ENCODE peak calls at places on chromosomes 2 and 18, in four cellular contexts. V is mucosa of descending colon, A is fibroblast of lung, I is GM23248. O is an unnamed sample.
A peak's percentile ranks its signal among the peaks of the same experiment; 100 is the strongest.

GRCh38 chr2:67797801-67798535 is 264.8 kb downstream of the C1D start:
- DNase-seq in V (no peak), A (peak; percentile 65), I (peak; percentile 46), O (peak; percentile 41)

GRCh38 chr2:214724741-214725140 is 84.7 kb downstream of the BARD1 start:
- DNase-seq in V (no peak), A (no peak), I (no peak), O (no peak)

GRCh38 chr2:240400319-240401161 is 34.9 kb upstream of the GPC1 start:
- DNase-seq in V (peak; percentile 30), A (no peak), I (no peak), O (no peak)

GRCh38 chr2:161139098-161139987 is 20.9 kb upstream of the TANK start:
- DNase-seq in V (no peak), A (peak; percentile 64), I (peak; percentile 84), O (no peak)

GRCh38 chr2:230925879-230926765 is 1.1 kb upstream of the GPR55 start:
- DNase-seq in V (no peak), A (no peak), I (no peak), O (no peak)

GRCh38 chr18:21117385-21118135 is 5.9 kb upstream of the ROCK1 start:
- DNase-seq in V (no peak), A (peak; percentile 81), I (peak; percentile 92), O (no peak)

GRCh38 chr2:44358498-44358897 is 2.8 kb downstream of the PREPL start:
- DNase-seq in V (no peak), A (peak; percentile 38), I (peak; percentile 61), O (peak; percentile 57)

GRCh38 chr2:78676921-78677696 is 348.4 kb upstream of the REG3G start:
- DNase-seq in V (no peak), A (no peak), I (no peak), O (no peak)

GRCh38 chr2:237904806-237905599 is 45.6 kb downstream of the RAMP1 start:
- DNase-seq in V (peak; percentile 22), A (peak; percentile 71), I (peak; percentile 88), O (no peak)

GRCh38 chr2:31337860-31338259 is 76.7 kb downstream of the XDH start:
- DNase-seq in V (no peak), A (peak; percentile 86), I (peak; percentile 92), O (no peak)

GRCh38 chr2:174450021-174450816 is 36.6 kb downstream of the GPR155 start:
- DNase-seq in V (no peak), A (no peak), I (no peak), O (no peak)

GRCh38 chr2:200483729-200484198 is 26.1 kb downstream of the KCTD18 start:
- DNase-seq in V (peak; percentile 67), A (peak; percentile 44), I (peak; percentile 26), O (peak; percentile 58)

GRCh38 chr2:55153564-55154315 is 78.4 kb downstream of the CLHC1 start:
- DNase-seq in V (no peak), A (peak; percentile 55), I (no peak), O (no peak)

GRCh38 chr2:25690058-25690457 is 16.7 kb upstream of the DTNB start:
- DNase-seq in V (no peak), A (no peak), I (peak; percentile 22), O (no peak)

GRCh38 chr2:214876815-214877214 is 67.3 kb upstream of the BARD1 start:
- DNase-seq in V (no peak), A (no peak), I (no peak), O (no peak)

GRCh38 chr2:232137748-232138147 is 176.2 kb downstream of the DIS3L2 start:
- DNase-seq in V (no peak), A (no peak), I (no peak), O (no peak)

GRCh38 chr18:57116598-57117132 is 30.2 kb upstream of the BOD1L2 start:
- DNase-seq in V (no peak), A (no peak), I (no peak), O (no peak)

GRCh38 chr2:9112079-9112721 is 94.4 kb upstream of the ASAP2 start:
- DNase-seq in V (no peak), A (peak; percentile 89), I (peak; percentile 97), O (no peak)

GRCh38 chr18:70620837-70621612 is 332.2 kb downstream of the SOCS6 start:
- DNase-seq in V (no peak), A (no peak), I (no peak), O (no peak)

GRCh38 chr2:60439219-60439974 is 114.1 kb downstream of the BCL11A start:
- DNase-seq in V (peak; percentile 69), A (no peak), I (no peak), O (no peak)

GRCh38 chr2:134411279-134411827 is 157.5 kb downstream of the MGAT5 start:
- DNase-seq in V (no peak), A (no peak), I (no peak), O (no peak)

GRCh38 chr2:16604236-16604635 is 61.4 kb downstream of the CYRIA start:
- DNase-seq in V (no peak), A (no peak), I (no peak), O (no peak)

GRCh38 chr2:158725496-158725895 is 69.6 kb upstream of the DAPL1 start:
- DNase-seq in V (no peak), A (no peak), I (no peak), O (no peak)

GRCh38 chr2:24521162-24521857 is 30.3 kb downstream of the NCOA1 start:
- DNase-seq in V (no peak), A (no peak), I (no peak), O (no peak)

GRCh38 chr18:78925193-78925540 is 54.5 kb upstream of the SALL3 start:
- DNase-seq in V (no peak), A (no peak), I (no peak), O (no peak)

GRCh38 chr2:27369471-27370025 is 590 bp downstream of the EIF2B4 start:
- DNase-seq in V (no peak), A (peak; percentile 54), I (peak; percentile 81), O (no peak)

GRCh38 chr2:117065912-117066311 is 748.6 kb upstream of the DDX18 start:
- DNase-seq in V (no peak), A (no peak), I (no peak), O (no peak)

GRCh38 chr2:120132190-120132589 is 91.0 kb downstream of the TMEM185B start:
- DNase-seq in V (no peak), A (peak; percentile 58), I (peak; percentile 28), O (no peak)
- H3K4me3 ChIP-seq in V (no peak overlapping the region), A (no peak overlapping the region), I (no peak overlapping the region), O (no peak overlapping the region)

GRCh38 chr2:206160807-206161179 is 1.1 kb downstream of the EEF1B2 start:
- DNase-seq in V (no peak), A (no peak), I (peak; percentile 6), O (no peak)
- H3K4me3 ChIP-seq in V (no peak overlapping the region), A (peak overlapping the region; percentile 61), I (peak overlapping the region; percentile 96), O (peak overlapping the region; percentile 78)

DNA sequence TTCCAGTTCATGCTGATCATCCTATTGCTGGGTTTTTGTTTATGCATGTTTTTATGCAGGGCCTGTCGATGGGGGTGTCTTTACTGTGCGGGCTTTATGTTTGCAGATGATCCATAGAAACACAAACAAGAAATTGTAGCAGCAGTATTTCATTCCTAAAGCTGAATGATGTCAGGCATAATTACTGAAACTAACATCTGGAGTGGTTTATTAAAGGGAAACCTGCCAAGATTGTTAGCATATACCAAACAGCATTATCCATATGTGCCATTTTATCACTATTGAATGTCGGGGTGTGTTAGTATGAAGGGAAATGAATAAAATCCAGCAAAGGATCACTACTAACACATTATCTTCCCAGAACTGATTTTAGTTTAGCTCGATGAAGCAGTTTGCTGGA is 129.7 kb downstream of the PTPRM start:
- DNase-seq in V (no peak), A (peak; percentile 24), I (peak; percentile 21), O (no peak)
- H3K4me3 ChIP-seq in V (no peak overlapping the region), A (no peak overlapping the region), I (no peak overlapping the region), O (no peak overlapping the region)

GRCh38 chr2:10446631-10447030 is 1.5 kb downstream of the ODC1 start:
- DNase-seq in V (peak; percentile 21), A (no peak), I (no peak), O (no peak)
- H3K4me3 ChIP-seq in V (no peak overlapping the region), A (peak overlapping the region; percentile 73), I (peak overlapping the region; percentile 77), O (no peak overlapping the region)

GRCh38 chr18:54590945-54591344 is at the start of gene DYNAP:
- DNase-seq in V (no peak), A (no peak), I (no peak), O (no peak)
- H3K4me3 ChIP-seq in V (no peak within 1 kb of the TSS), A (no peak within 1 kb of the TSS), I (no peak within 1 kb of the TSS), O (no peak within 1 kb of the TSS)

O was measured in pancreas.